ENCODE peak calls at places on chromosomes 5 and 9, in nine cellular contexts. One of them, this sample, is unnamed.

GRCh38 chr5:497871-498509 is 26.3 kb downstream of the SLC9A3 start:
- DNase-seq in astrocyte of the spinal cord: no peak
- DNase-seq in effector CD4-positive, alpha-beta T cell: no peak
- DNase-seq in frontal cortex: no peak
- DNase-seq in stimulated activated CD4-positive, alpha-beta T cell treated with anti-CD3 and anti-CD28 coated beads, Interleukin-12 subunit alpha, Interleukin-12 subunit beta, amount 100 ng/mL, for 48 hours: no peak
- DNase-seq in caudate nucleus: no peak
- DNase-seq in RPMI8226: no peak
- DNase-seq in cardiac fibroblast: no peak
- DNase-seq in HCT116: no peak
- DNase-seq in this sample: no peak

GRCh38 chr9:111524731-111525055 is 286 bp upstream of the ZNF483 start:
- DNase-seq in astrocyte of the spinal cord: no peak
- DNase-seq in HCT116: no peak
- DNase-seq in frontal cortex: no peak
- DNase-seq in cardiac fibroblast: no peak
- DNase-seq in caudate nucleus: no peak
- DNase-seq in stimulated activated CD4-positive, alpha-beta T cell treated with anti-CD3 and anti-CD28 coated beads, Interleukin-12 subunit alpha, Interleukin-12 subunit beta, amount 100 ng/mL, for 48 hours: no peak
- DNase-seq in RPMI8226: no peak
- DNase-seq in effector CD4-positive, alpha-beta T cell: no peak
- DNase-seq in this sample: no peak

GRCh38 chr9:127177682-127178265 is 55.3 kb upstream of the ANGPTL2 start:
- DNase-seq in astrocyte of the spinal cord: no peak
- DNase-seq in stimulated activated CD4-positive, alpha-beta T cell treated with anti-CD3 and anti-CD28 coated beads, Interleukin-12 subunit alpha, Interleukin-12 subunit beta, amount 100 ng/mL, for 48 hours: no peak
- DNase-seq in frontal cortex: no peak
- DNase-seq in cardiac fibroblast: no peak
- DNase-seq in RPMI8226: no peak
- DNase-seq in HCT116: no peak
- DNase-seq in effector CD4-positive, alpha-beta T cell: no peak
- DNase-seq in caudate nucleus: no peak
- DNase-seq in this sample: no peak

GRCh38 chr5:126079266-126079665 is 343.9 kb upstream of the GRAMD2B start:
- DNase-seq in RPMI8226: no peak
- DNase-seq in HCT116: no peak
- DNase-seq in caudate nucleus: no peak
- DNase-seq in stimulated activated CD4-positive, alpha-beta T cell treated with anti-CD3 and anti-CD28 coated beads, Interleukin-12 subunit alpha, Interleukin-12 subunit beta, amount 100 ng/mL, for 48 hours: no peak
- DNase-seq in effector CD4-positive, alpha-beta T cell: no peak
- DNase-seq in frontal cortex: no peak
- DNase-seq in astrocyte of the spinal cord: no peak
- DNase-seq in cardiac fibroblast: no peak
- DNase-seq in this sample: no peak

GRCh38 chr9:90832251-90832650 is 30.6 kb downstream of the SYK start:
- DNase-seq in cardiac fibroblast: no peak
- DNase-seq in astrocyte of the spinal cord: no peak
- DNase-seq in stimulated activated CD4-positive, alpha-beta T cell treated with anti-CD3 and anti-CD28 coated beads, Interleukin-12 subunit alpha, Interleukin-12 subunit beta, amount 100 ng/mL, for 48 hours: no peak
- DNase-seq in HCT116: no peak
- DNase-seq in RPMI8226: no peak
- DNase-seq in frontal cortex: no peak
- DNase-seq in effector CD4-positive, alpha-beta T cell: no peak
- DNase-seq in caudate nucleus: no peak
- DNase-seq in this sample: no peak

GRCh38 chr5:156971848-156972525 is 9.0 kb upstream of the TIMD4 start:
- DNase-seq in cardiac fibroblast: no peak
- DNase-seq in astrocyte of the spinal cord: no peak
- DNase-seq in effector CD4-positive, alpha-beta T cell: no peak
- DNase-seq in caudate nucleus: no peak
- DNase-seq in HCT116: no peak
- DNase-seq in stimulated activated CD4-positive, alpha-beta T cell treated with anti-CD3 and anti-CD28 coated beads, Interleukin-12 subunit alpha, Interleukin-12 subunit beta, amount 100 ng/mL, for 48 hours: no peak
- DNase-seq in frontal cortex: no peak
- DNase-seq in RPMI8226: no peak
- DNase-seq in this sample: no peak

GRCh38 chr5:61327761-61328753 is 4.0 kb upstream of the ZSWIM6 start:
- DNase-seq in stimulated activated CD4-positive, alpha-beta T cell treated with anti-CD3 and anti-CD28 coated beads, Interleukin-12 subunit alpha, Interleukin-12 subunit beta, amount 100 ng/mL, for 48 hours: no peak
- DNase-seq in cardiac fibroblast: peak; percentile 94
- DNase-seq in frontal cortex: no peak
- DNase-seq in effector CD4-positive, alpha-beta T cell: no peak
- DNase-seq in astrocyte of the spinal cord: peak; percentile 89
- DNase-seq in RPMI8226: no peak
- DNase-seq in caudate nucleus: no peak
- DNase-seq in HCT116: no peak
- DNase-seq in this sample: no peak

GRCh38 chr9:110126986-110127864 is 80.7 kb downstream of the C9orf152 start:
- DNase-seq in frontal cortex: no peak
- DNase-seq in stimulated activated CD4-positive, alpha-beta T cell treated with anti-CD3 and anti-CD28 coated beads, Interleukin-12 subunit alpha, Interleukin-12 subunit beta, amount 100 ng/mL, for 48 hours: no peak
- DNase-seq in caudate nucleus: no peak
- DNase-seq in cardiac fibroblast: peak; percentile 86
- DNase-seq in HCT116: no peak
- DNase-seq in astrocyte of the spinal cord: no peak
- DNase-seq in RPMI8226: no peak
- DNase-seq in effector CD4-positive, alpha-beta T cell: no peak
- DNase-seq in this sample: no peak

GRCh38 chr5:113091622-113092021 is 115.0 kb downstream of the DCP2 start:
- DNase-seq in astrocyte of the spinal cord: no peak
- DNase-seq in stimulated activated CD4-positive, alpha-beta T cell treated with anti-CD3 and anti-CD28 coated beads, Interleukin-12 subunit alpha, Interleukin-12 subunit beta, amount 100 ng/mL, for 48 hours: no peak
- DNase-seq in effector CD4-positive, alpha-beta T cell: no peak
- DNase-seq in HCT116: no peak
- DNase-seq in frontal cortex: no peak
- DNase-seq in RPMI8226: no peak
- DNase-seq in caudate nucleus: no peak
- DNase-seq in cardiac fibroblast: no peak
- DNase-seq in this sample: no peak